ENCODE peak calls at places on chromosomes 11 and 22, in five cellular contexts. One of them, this sample, is unnamed.

GRCh38 chr11:59416613-59417012 is 9.6 kb downstream of the OR5A2 start:
- DNase-seq in stimulated activated CD8-positive, alpha-beta memory T cell treated with anti-CD3 and anti-CD28 coated beads, Interleukin-7, amount 100 ng/mL, for 1 hour: no peak
- DNase-seq in CD8-positive, alpha-beta memory T cell: no peak
- DNase-seq in endothelial cell: no peak
- DNase-seq in BJ: no peak
- DNase-seq in this sample: no peak

GRCh38 chr11:92473736-92474135 is 249.1 kb downstream of the FAT3 start:
- DNase-seq in endothelial cell: no peak
- DNase-seq in CD8-positive, alpha-beta memory T cell: no peak
- DNase-seq in BJ: no peak
- DNase-seq in stimulated activated CD8-positive, alpha-beta memory T cell treated with anti-CD3 and anti-CD28 coated beads, Interleukin-7, amount 100 ng/mL, for 1 hour: no peak
- DNase-seq in this sample: peak; percentile 59

GRCh38 chr11:116162541-116163230 is 610.1 kb downstream of the BUD13 start:
- DNase-seq in CD8-positive, alpha-beta memory T cell: no peak
- DNase-seq in endothelial cell: peak; percentile 81
- DNase-seq in BJ: no peak
- DNase-seq in stimulated activated CD8-positive, alpha-beta memory T cell treated with anti-CD3 and anti-CD28 coated beads, Interleukin-7, amount 100 ng/mL, for 1 hour: no peak
- DNase-seq in this sample: no peak

GRCh38 chr11:47415949-47416472 is 7.6 kb downstream of the SLC39A13 start:
- DNase-seq in CD8-positive, alpha-beta memory T cell: no peak
- DNase-seq in stimulated activated CD8-positive, alpha-beta memory T cell treated with anti-CD3 and anti-CD28 coated beads, Interleukin-7, amount 100 ng/mL, for 1 hour: no peak
- DNase-seq in endothelial cell: no peak
- DNase-seq in BJ: peak; percentile 73
- DNase-seq in this sample: peak; percentile 98

GRCh38 chr11:69486773-69487266 is 5.4 kb downstream of the LINC01488 start:
- DNase-seq in BJ: no peak
- DNase-seq in stimulated activated CD8-positive, alpha-beta memory T cell treated with anti-CD3 and anti-CD28 coated beads, Interleukin-7, amount 100 ng/mL, for 1 hour: no peak
- DNase-seq in CD8-positive, alpha-beta memory T cell: peak; percentile 28
- DNase-seq in endothelial cell: no peak
- DNase-seq in this sample: no peak

GRCh38 chr22:49153921-49154320 is 673.8 kb downstream of the BRD1 start:
- DNase-seq in stimulated activated CD8-positive, alpha-beta memory T cell treated with anti-CD3 and anti-CD28 coated beads, Interleukin-7, amount 100 ng/mL, for 1 hour: no peak
- DNase-seq in endothelial cell: no peak
- DNase-seq in CD8-positive, alpha-beta memory T cell: no peak
- DNase-seq in BJ: no peak
- DNase-seq in this sample: no peak

GRCh38 chr11:43992834-43993637 is 50.6 kb downstream of the C11orf96 start:
- DNase-seq in CD8-positive, alpha-beta memory T cell: no peak
- DNase-seq in BJ: no peak
- DNase-seq in endothelial cell: no peak
- DNase-seq in stimulated activated CD8-positive, alpha-beta memory T cell treated with anti-CD3 and anti-CD28 coated beads, Interleukin-7, amount 100 ng/mL, for 1 hour: no peak
- DNase-seq in this sample: no peak

GRCh38 chr11:33643167-33643817 is 57.3 kb downstream of the C11orf91 start:
- DNase-seq in CD8-positive, alpha-beta memory T cell: no peak
- DNase-seq in BJ: no peak
- DNase-seq in endothelial cell: no peak
- DNase-seq in stimulated activated CD8-positive, alpha-beta memory T cell treated with anti-CD3 and anti-CD28 coated beads, Interleukin-7, amount 100 ng/mL, for 1 hour: no peak
- DNase-seq in this sample: no peak

GRCh38 chr11:65492637-65493366 is 6.0 kb upstream of the MALAT1 start:
- DNase-seq in BJ: no peak
- DNase-seq in CD8-positive, alpha-beta memory T cell: no peak
- DNase-seq in stimulated activated CD8-positive, alpha-beta memory T cell treated with anti-CD3 and anti-CD28 coated beads, Interleukin-7, amount 100 ng/mL, for 1 hour: no peak
- DNase-seq in endothelial cell: no peak
- DNase-seq in this sample: peak; percentile 89

GRCh38 chr22:44968736-44969135 is 41.1 kb downstream of the PHF21B start:
- DNase-seq in endothelial cell: no peak
- DNase-seq in CD8-positive, alpha-beta memory T cell: no peak
- DNase-seq in BJ: no peak
- DNase-seq in stimulated activated CD8-positive, alpha-beta memory T cell treated with anti-CD3 and anti-CD28 coated beads, Interleukin-7, amount 100 ng/mL, for 1 hour: no peak
- DNase-seq in this sample: no peak

GRCh38 chr22:28940441-28940840 is 57.1 kb downstream of the ZNRF3 start:
- DNase-seq in endothelial cell: no peak
- DNase-seq in stimulated activated CD8-positive, alpha-beta memory T cell treated with anti-CD3 and anti-CD28 coated beads, Interleukin-7, amount 100 ng/mL, for 1 hour: no peak
- DNase-seq in CD8-positive, alpha-beta memory T cell: no peak
- DNase-seq in BJ: no peak
- DNase-seq in this sample: no peak

GRCh38 chr11:71458146-71459070 is 5.4 kb downstream of the NADSYN1 start:
- DNase-seq in endothelial cell: no peak
- DNase-seq in BJ: no peak
- DNase-seq in CD8-positive, alpha-beta memory T cell: no peak
- DNase-seq in stimulated activated CD8-positive, alpha-beta memory T cell treated with anti-CD3 and anti-CD28 coated beads, Interleukin-7, amount 100 ng/mL, for 1 hour: no peak
- DNase-seq in this sample: peak; percentile 11

GRCh38 chr11:72483412-72484186 is 49.3 kb upstream of the CLPB start:
- DNase-seq in BJ: no peak
- DNase-seq in CD8-positive, alpha-beta memory T cell: no peak
- DNase-seq in endothelial cell: peak; percentile 6
- DNase-seq in stimulated activated CD8-positive, alpha-beta memory T cell treated with anti-CD3 and anti-CD28 coated beads, Interleukin-7, amount 100 ng/mL, for 1 hour: no peak
- DNase-seq in this sample: peak; percentile 48

GRCh38 chr11:128055576-128056217 is 531.7 kb downstream of the ETS1 start:
- DNase-seq in BJ: no peak
- DNase-seq in endothelial cell: no peak
- DNase-seq in stimulated activated CD8-positive, alpha-beta memory T cell treated with anti-CD3 and anti-CD28 coated beads, Interleukin-7, amount 100 ng/mL, for 1 hour: no peak
- DNase-seq in CD8-positive, alpha-beta memory T cell: no peak
- DNase-seq in this sample: no peak

GRCh38 chr11:19519912-19520641 is 192.6 kb upstream of the NAV2 start:
- DNase-seq in BJ: no peak
- DNase-seq in CD8-positive, alpha-beta memory T cell: no peak
- DNase-seq in stimulated activated CD8-positive, alpha-beta memory T cell treated with anti-CD3 and anti-CD28 coated beads, Interleukin-7, amount 100 ng/mL, for 1 hour: no peak
- DNase-seq in endothelial cell: no peak
- DNase-seq in this sample: peak; percentile 22

GRCh38 chr11:34915136-34916013 is 804 bp downstream of the APIP start:
- DNase-seq in endothelial cell: no peak
- DNase-seq in CD8-positive, alpha-beta memory T cell: no peak
- DNase-seq in BJ: no peak
- DNase-seq in stimulated activated CD8-positive, alpha-beta memory T cell treated with anti-CD3 and anti-CD28 coated beads, Interleukin-7, amount 100 ng/mL, for 1 hour: no peak
- DNase-seq in this sample: peak; percentile 2

GRCh38 chr11:31655483-31655882 is 145.9 kb downstream of the ELP4 start:
- DNase-seq in CD8-positive, alpha-beta memory T cell: no peak
- DNase-seq in BJ: peak; percentile 50
- DNase-seq in endothelial cell: no peak
- DNase-seq in stimulated activated CD8-positive, alpha-beta memory T cell treated with anti-CD3 and anti-CD28 coated beads, Interleukin-7, amount 100 ng/mL, for 1 hour: no peak
- DNase-seq in this sample: peak; percentile 88

GRCh38 chr11:13277719-13278619 is at the start of gene BMAL1:
- DNase-seq in endothelial cell: no peak
- DNase-seq in CD8-positive, alpha-beta memory T cell: peak; percentile 74
- DNase-seq in BJ: no peak
- DNase-seq in stimulated activated CD8-positive, alpha-beta memory T cell treated with anti-CD3 and anti-CD28 coated beads, Interleukin-7, amount 100 ng/mL, for 1 hour: peak; percentile 13
- DNase-seq in this sample: peak; percentile 31

GRCh38 chr11:64157987-64158386 is 7.9 kb downstream of the MACROD1 start:
- DNase-seq in BJ: no peak
- DNase-seq in CD8-positive, alpha-beta memory T cell: no peak
- DNase-seq in endothelial cell: no peak
- DNase-seq in stimulated activated CD8-positive, alpha-beta memory T cell treated with anti-CD3 and anti-CD28 coated beads, Interleukin-7, amount 100 ng/mL, for 1 hour: no peak
- DNase-seq in this sample: no peak

GRCh38 chr11:118199135-118199534 is 22.7 kb upstream of the SCN2B start:
- DNase-seq in BJ: no peak
- DNase-seq in endothelial cell: no peak
- DNase-seq in CD8-positive, alpha-beta memory T cell: no peak
- DNase-seq in stimulated activated CD8-positive, alpha-beta memory T cell treated with anti-CD3 and anti-CD28 coated beads, Interleukin-7, amount 100 ng/mL, for 1 hour: no peak
- DNase-seq in this sample: no peak

GRCh38 chr11:78295347-78295746 is 106.6 kb downstream of the USP35 start:
- DNase-seq in BJ: no peak
- DNase-seq in endothelial cell: no peak
- DNase-seq in stimulated activated CD8-positive, alpha-beta memory T cell treated with anti-CD3 and anti-CD28 coated beads, Interleukin-7, amount 100 ng/mL, for 1 hour: no peak
- DNase-seq in CD8-positive, alpha-beta memory T cell: no peak
- DNase-seq in this sample: no peak

GRCh38 chr11:35105319-35106063 is 33.5 kb upstream of the CD44 start:
- DNase-seq in endothelial cell: no peak
- DNase-seq in CD8-positive, alpha-beta memory T cell: no peak
- DNase-seq in stimulated activated CD8-positive, alpha-beta memory T cell treated with anti-CD3 and anti-CD28 coated beads, Interleukin-7, amount 100 ng/mL, for 1 hour: no peak
- DNase-seq in BJ: no peak
- DNase-seq in this sample: no peak

GRCh38 chr22:46084943-46085830 is 65.1 kb upstream of the PPARA start:
- DNase-seq in endothelial cell: no peak
- DNase-seq in stimulated activated CD8-positive, alpha-beta memory T cell treated with anti-CD3 and anti-CD28 coated beads, Interleukin-7, amount 100 ng/mL, for 1 hour: no peak
- DNase-seq in BJ: no peak
- DNase-seq in CD8-positive, alpha-beta memory T cell: peak; percentile 39
- DNase-seq in this sample: peak; percentile 59

GRCh38 chr11:10561043-10561818 is 7.2 kb downstream of the LYVE1 start:
- DNase-seq in stimulated activated CD8-positive, alpha-beta memory T cell treated with anti-CD3 and anti-CD28 coated beads, Interleukin-7, amount 100 ng/mL, for 1 hour: no peak
- DNase-seq in BJ: no peak
- DNase-seq in endothelial cell: no peak
- DNase-seq in CD8-positive, alpha-beta memory T cell: no peak
- DNase-seq in this sample: no peak

GRCh38 chr22:17569971-17570511 is 6.7 kb downstream of the SLC25A18 start:
- DNase-seq in endothelial cell: no peak
- DNase-seq in CD8-positive, alpha-beta memory T cell: no peak
- DNase-seq in stimulated activated CD8-positive, alpha-beta memory T cell treated with anti-CD3 and anti-CD28 coated beads, Interleukin-7, amount 100 ng/mL, for 1 hour: no peak
- DNase-seq in BJ: no peak
- DNase-seq in this sample: peak; percentile 63

GRCh38 chr11:67563354-67564114 is 20.1 kb upstream of the GSTP1 start:
- DNase-seq in BJ: peak; percentile 69
- DNase-seq in endothelial cell: no peak
- DNase-seq in stimulated activated CD8-positive, alpha-beta memory T cell treated with anti-CD3 and anti-CD28 coated beads, Interleukin-7, amount 100 ng/mL, for 1 hour: no peak
- DNase-seq in CD8-positive, alpha-beta memory T cell: no peak
- DNase-seq in this sample: peak; percentile 95

GRCh38 chr22:25697978-25698377 is 44.0 kb upstream of the MYO18B start:
- DNase-seq in stimulated activated CD8-positive, alpha-beta memory T cell treated with anti-CD3 and anti-CD28 coated beads, Interleukin-7, amount 100 ng/mL, for 1 hour: no peak
- DNase-seq in CD8-positive, alpha-beta memory T cell: no peak
- DNase-seq in BJ: no peak
- DNase-seq in endothelial cell: no peak
- DNase-seq in this sample: no peak

GRCh38 chr22:19291580-19292261 is at the start of gene CLTCL1:
- DNase-seq in CD8-positive, alpha-beta memory T cell: peak; percentile 79
- DNase-seq in endothelial cell: peak; percentile 91
- DNase-seq in stimulated activated CD8-positive, alpha-beta memory T cell treated with anti-CD3 and anti-CD28 coated beads, Interleukin-7, amount 100 ng/mL, for 1 hour: peak; percentile 34
- DNase-seq in BJ: no peak
- DNase-seq in this sample: peak; percentile 73